ENCODE peak calls at places on chromosomes 12 and 14, in four cellular contexts. One of them, this sample, is unnamed.

GRCh38 chr14:76908834-76909233 is 82.6 kb downstream of the LRRC74A start:
- DNase-seq in astrocyte: no peak
- DNase-seq in HCT116: no peak
- DNase-seq in PC-9: no peak
- DNase-seq in this sample: no peak

GRCh38 chr14:101821528-101821927 is 60.0 kb downstream of the PPP2R5C start:
- DNase-seq in astrocyte: no peak
- DNase-seq in HCT116: no peak
- DNase-seq in PC-9: no peak
- DNase-seq in this sample: no peak

GRCh38 chr14:25622752-25623151 is 572.8 kb upstream of the STXBP6 start:
- DNase-seq in astrocyte: no peak
- DNase-seq in HCT116: no peak
- DNase-seq in PC-9: no peak
- DNase-seq in this sample: no peak

GRCh38 chr12:53726342-53726741 is 910 bp downstream of the CALCOCO1 start:
- DNase-seq in astrocyte: no peak
- DNase-seq in HCT116: no peak
- DNase-seq in PC-9: no peak
- DNase-seq in this sample: no peak

GRCh38 chr14:94388896-94389469 is 581 bp upstream of the SERPINA1 start:
- DNase-seq in astrocyte: no peak
- DNase-seq in HCT116: no peak
- DNase-seq in PC-9: no peak
- DNase-seq in this sample: no peak

GRCh38 chr12:124663771-124664366 is 96.5 kb upstream of the NCOR2 start:
- DNase-seq in astrocyte: no peak
- DNase-seq in HCT116: no peak
- DNase-seq in PC-9: no peak
- DNase-seq in this sample: no peak

GRCh38 chr12:112664569-112664968 is 127.0 kb upstream of the RPH3A start:
- DNase-seq in astrocyte: no peak
- DNase-seq in HCT116: no peak
- DNase-seq in PC-9: no peak
- DNase-seq in this sample: peak; percentile 7

GRCh38 chr12:65528127-65528526 is 249.6 kb downstream of the MSRB3 start:
- DNase-seq in astrocyte: no peak
- DNase-seq in HCT116: no peak
- DNase-seq in PC-9: no peak
- DNase-seq in this sample: no peak

DNA sequence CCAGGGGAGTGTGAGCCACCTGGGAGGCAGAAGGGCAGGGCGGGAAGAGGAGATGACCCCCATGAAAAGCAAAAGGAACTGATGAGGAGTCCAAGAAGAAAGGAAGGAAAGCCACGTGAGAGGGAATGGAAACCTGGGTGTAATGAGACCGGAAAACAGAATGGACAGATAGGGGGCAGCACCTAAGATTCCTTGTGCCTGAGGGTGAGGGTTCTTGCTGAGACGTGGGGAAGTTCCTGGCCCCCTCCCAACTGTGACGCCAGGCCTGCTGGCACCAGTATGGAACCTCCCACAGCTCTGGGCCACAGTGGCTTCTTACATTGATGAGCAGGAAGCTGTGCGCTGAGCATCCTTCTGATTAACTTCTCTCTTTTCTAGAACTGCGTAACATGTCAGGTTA is 30.8 kb downstream of the TTC7B start:
- DNase-seq in astrocyte: no peak
- DNase-seq in HCT116: peak; percentile 12
- DNase-seq in PC-9: no peak
- DNase-seq in this sample: peak; percentile 16
- TF ChIP-seq CTCF in astrocyte: no peak
- TF ChIP-seq CTCF in HCT116: no peak
- TF ChIP-seq CTCF in PC-9: no peak
- TF ChIP-seq CTCF in this sample: peak; percentile 35

GRCh38 chr12:2796187-2796663 is 1.5 kb downstream of the FKBP4 start:
- DNase-seq in astrocyte: no peak
- DNase-seq in HCT116: no peak
- DNase-seq in PC-9: peak; percentile 42
- DNase-seq in this sample: no peak
- H3K27ac ChIP-seq in astrocyte: no peak overlapping the region
- H3K27ac ChIP-seq in HCT116: peak overlapping the region; percentile 92
- H3K27ac ChIP-seq in PC-9: no peak overlapping the region
- H3K27ac ChIP-seq in this sample: no peak overlapping the region

GRCh38 chr12:805022-805632 is 52.7 kb downstream of the WNK1 start:
- DNase-seq in astrocyte: no peak
- DNase-seq in HCT116: no peak
- DNase-seq in PC-9: no peak
- DNase-seq in this sample: no peak

GRCh38 chr12:802242-802995 is 50.0 kb downstream of the WNK1 start:
- DNase-seq in astrocyte: no peak
- DNase-seq in HCT116: no peak
- DNase-seq in PC-9: no peak
- DNase-seq in this sample: no peak

GRCh38 chr12:810635-811415 is 58.4 kb downstream of the WNK1 start:
- DNase-seq in astrocyte: peak; percentile 11
- DNase-seq in HCT116: no peak
- DNase-seq in PC-9: no peak
- DNase-seq in this sample: no peak

GRCh38 chr12:807041-807717 is 54.8 kb downstream of the WNK1 start:
- DNase-seq in astrocyte: no peak
- DNase-seq in HCT116: no peak
- DNase-seq in PC-9: no peak
- DNase-seq in this sample: no peak

DNA sequence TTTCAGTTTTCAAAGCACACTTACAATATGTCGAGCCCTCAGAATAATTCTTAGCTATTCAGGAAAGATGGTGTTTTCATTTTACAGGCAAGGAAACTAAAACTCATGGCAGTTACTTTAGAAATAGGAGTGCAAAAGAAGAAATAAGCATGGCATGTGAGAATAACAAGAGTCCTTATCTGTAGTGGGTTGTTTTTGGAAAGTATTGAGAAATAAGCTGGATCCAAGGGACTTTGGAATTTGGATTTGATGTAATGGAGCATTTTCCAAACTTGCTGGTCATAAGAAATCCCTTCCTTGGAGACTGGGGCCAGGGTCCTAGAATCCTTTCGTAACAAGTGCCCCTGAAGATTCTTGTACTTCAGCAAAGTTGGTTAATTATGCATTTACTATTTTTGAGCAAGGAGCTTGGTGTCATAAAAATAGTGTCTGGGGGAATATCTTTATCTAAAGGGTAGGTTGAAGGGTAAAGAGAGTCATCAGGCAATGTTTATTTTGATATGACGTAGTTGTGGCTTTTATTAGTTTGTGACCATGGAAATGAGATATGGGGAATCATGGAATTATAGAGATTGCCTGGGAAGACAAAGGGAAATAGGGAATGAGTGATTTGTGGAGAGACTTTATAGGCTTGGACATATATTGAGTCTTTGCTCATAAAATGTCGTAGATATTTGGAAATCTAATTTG is 53.9 kb downstream of the WNK1 start:
- DNase-seq in astrocyte: peak; percentile 66
- DNase-seq in HCT116: no peak
- DNase-seq in PC-9: no peak
- DNase-seq in this sample: no peak
- H3K4me3 ChIP-seq in astrocyte: no peak overlapping the region
- H3K4me3 ChIP-seq in HCT116: no peak overlapping the region
- H3K4me3 ChIP-seq in PC-9: no peak overlapping the region
- H3K4me3 ChIP-seq in this sample: no peak overlapping the region

GRCh38 chr12:52307836-52308806 is 13.1 kb downstream of the KRT83 start:
- DNase-seq in astrocyte: peak; percentile 34
- DNase-seq in HCT116: peak; percentile 24
- DNase-seq in PC-9: peak; percentile 49
- DNase-seq in this sample: peak; percentile 20
- TF ChIP-seq CTCF in astrocyte: no peak
- TF ChIP-seq CTCF in HCT116: no peak
- TF ChIP-seq CTCF in PC-9: no peak
- TF ChIP-seq CTCF in this sample: no peak

DNA sequence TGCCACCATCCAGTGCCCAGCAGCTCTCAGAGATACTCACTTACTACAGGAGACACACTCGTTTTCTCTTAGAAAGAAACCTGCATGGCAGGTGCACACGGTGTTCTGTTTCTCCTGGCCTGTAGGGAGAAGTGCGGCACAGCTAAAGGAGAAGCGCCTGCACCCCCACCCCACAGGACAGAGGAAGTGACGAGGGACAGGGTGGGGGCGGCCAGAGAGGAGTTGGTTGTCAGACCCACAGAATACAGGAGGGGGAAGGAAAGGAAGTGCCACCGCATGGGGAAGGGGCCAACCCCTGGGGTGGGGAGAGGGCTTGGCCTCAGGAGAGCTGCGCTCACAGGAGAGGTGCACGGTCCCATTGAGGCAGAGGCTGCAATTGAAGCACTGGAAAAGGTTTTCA is 8.8 kb downstream of the TNFRSF1A start:
- DNase-seq in astrocyte: no peak
- DNase-seq in HCT116: no peak
- DNase-seq in PC-9: no peak
- DNase-seq in this sample: no peak
- H3K27ac ChIP-seq in astrocyte: peak overlapping the region; percentile 98
- H3K27ac ChIP-seq in HCT116: peak overlapping the region; percentile 11
- H3K27ac ChIP-seq in PC-9: peak overlapping the region; percentile 55
- H3K27ac ChIP-seq in this sample: peak overlapping the region; percentile 94

GRCh38 chr12:108768591-108769500 is 37.5 kb upstream of the CORO1C start:
- DNase-seq in astrocyte: no peak
- DNase-seq in HCT116: peak; percentile 63
- DNase-seq in PC-9: no peak
- DNase-seq in this sample: no peak
- H3K4me3 ChIP-seq in astrocyte: peak overlapping the region; percentile 19
- H3K4me3 ChIP-seq in HCT116: peak overlapping the region; percentile 52
- H3K4me3 ChIP-seq in PC-9: no peak overlapping the region
- H3K4me3 ChIP-seq in this sample: peak overlapping the region; percentile 33